ENCODE peak calls at places on chromosomes 2 and 18, in five cellular contexts. K is small intestine, I is Karpas-422, F is astrocyte of the spinal cord, A is PC-3. N is an unnamed sample.
A peak's percentile ranks its signal among the peaks of the same experiment; 100 is the strongest.

GRCh38 chr2:73004889-73005596 is 66.5 kb downstream of the SFXN5 start:
- DNase-seq in I (no peak), A (no peak), K (no peak), F (no peak), N (no peak)

GRCh38 chr2:26816893-26817292 is 31.0 kb downstream of the CENPA start:
- DNase-seq in F (no peak), I (no peak), K (peak; percentile 31), A (no peak), N (no peak)

GRCh38 chr2:7835693-7836680 is 845.9 kb upstream of the ID2 start:
- DNase-seq in A (no peak), F (peak; percentile 22), I (peak; percentile 95), K (peak; percentile 2), N (peak; percentile 87)

GRCh38 chr18:54119524-54120019 is 104.9 kb downstream of the MBD2 start:
- DNase-seq in K (peak; percentile 47), F (peak; percentile 72), A (peak; percentile 79), I (peak; percentile 88), N (peak; percentile 78)

GRCh38 chr2:232633413-232634318 is at the start of gene EFHD1:
- DNase-seq in F (peak; percentile 61), I (no peak), A (no peak), K (peak; percentile 37), N (peak; percentile 35)

GRCh38 chr2:11128258-11128951 is 26.9 kb upstream of the SLC66A3 start:
- DNase-seq in K (no peak), I (no peak), A (peak; percentile 81), F (peak; percentile 60), N (no peak)

GRCh38 chr2:165149439-165149838 is 54.4 kb downstream of the SCN3A start:
- DNase-seq in I (no peak), F (no peak), A (no peak), K (no peak), N (peak; percentile 88)

GRCh38 chr2:237629739-237630138 is 2.4 kb downstream of the LRRFIP1 start:
- DNase-seq in F (peak; percentile 37), A (peak; percentile 52), I (no peak), K (no peak), N (no peak)

GRCh38 chr2:120405769-120406119 is 59.8 kb downstream of the INHBB start:
- DNase-seq in A (no peak), I (no peak), F (no peak), K (no peak), N (no peak)
- H3K4me3 ChIP-seq in A (no peak overlapping the region), I (no peak overlapping the region), F (no peak overlapping the region), K (no peak overlapping the region), N (no peak overlapping the region)

GRCh38 chr2:9613291-9613690 is 17.5 kb downstream of the YWHAQ start:
- DNase-seq in I (no peak), F (peak; percentile 90), A (peak; percentile 43), K (no peak), N (no peak)
- H3K4me3 ChIP-seq in I (no peak overlapping the region), F (no peak overlapping the region), A (no peak overlapping the region), K (no peak overlapping the region), N (no peak overlapping the region)

GRCh38 chr18:72543362-72544055 is 633 bp downstream of the CBLN2 start:
- DNase-seq in A (no peak), I (no peak), F (no peak), K (no peak), N (no peak)
- H3K4me3 ChIP-seq in A (peak overlapping the region; percentile 66), I (no peak overlapping the region), F (peak overlapping the region; percentile 31), K (no peak overlapping the region), N (no peak overlapping the region)

DNA sequence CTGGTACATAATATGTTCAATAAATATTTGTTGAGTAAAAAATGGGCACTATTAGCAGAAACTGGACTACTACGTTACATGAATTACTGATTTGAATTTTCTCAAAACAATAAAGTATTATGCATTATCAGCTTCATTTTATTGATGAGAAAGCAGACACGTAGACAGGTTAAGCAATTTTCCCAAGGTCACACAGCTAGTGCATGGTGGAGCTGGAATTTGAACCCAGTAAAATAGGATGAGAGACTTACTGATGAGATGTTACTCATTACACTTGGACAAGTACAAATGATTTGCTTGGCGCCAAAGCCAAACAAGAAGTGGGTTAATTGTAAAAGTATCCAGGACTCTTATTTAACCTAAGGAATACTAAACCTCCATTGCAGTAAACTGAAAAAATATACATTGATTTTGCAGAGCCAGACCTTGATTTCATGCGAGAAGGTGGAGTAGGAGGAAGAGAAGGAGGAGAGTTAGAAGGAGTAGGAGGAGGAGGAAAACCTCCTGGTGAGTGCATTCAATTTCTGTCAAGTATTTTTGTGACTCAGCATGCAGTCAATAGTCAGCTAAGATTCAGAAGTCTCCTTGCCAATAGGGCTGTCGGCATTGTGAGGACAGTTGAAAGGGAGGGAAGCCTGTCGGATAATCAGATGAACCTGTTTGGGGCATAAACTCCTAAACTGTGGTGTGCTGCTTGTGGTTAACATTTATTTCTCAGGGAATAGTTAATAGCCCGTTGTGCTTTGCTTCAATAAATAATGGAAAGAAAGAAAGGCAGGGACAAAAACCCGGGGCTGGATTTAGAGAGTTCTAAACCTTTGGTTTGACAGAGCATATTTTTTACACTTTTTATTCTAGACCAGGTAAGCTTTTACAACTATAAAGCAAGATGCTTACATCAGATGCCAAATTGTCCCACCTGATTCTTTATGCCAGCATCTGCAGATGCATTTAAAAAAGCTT is 77.1 kb upstream of the TACR1 start:
- DNase-seq in A (peak; percentile 84), I (no peak), K (no peak), F (peak; percentile 66), N (no peak)
- H3K4me3 ChIP-seq in A (peak overlapping the region; percentile 20), I (no peak overlapping the region), K (no peak overlapping the region), F (peak overlapping the region; percentile 8), N (no peak overlapping the region)

DNA sequence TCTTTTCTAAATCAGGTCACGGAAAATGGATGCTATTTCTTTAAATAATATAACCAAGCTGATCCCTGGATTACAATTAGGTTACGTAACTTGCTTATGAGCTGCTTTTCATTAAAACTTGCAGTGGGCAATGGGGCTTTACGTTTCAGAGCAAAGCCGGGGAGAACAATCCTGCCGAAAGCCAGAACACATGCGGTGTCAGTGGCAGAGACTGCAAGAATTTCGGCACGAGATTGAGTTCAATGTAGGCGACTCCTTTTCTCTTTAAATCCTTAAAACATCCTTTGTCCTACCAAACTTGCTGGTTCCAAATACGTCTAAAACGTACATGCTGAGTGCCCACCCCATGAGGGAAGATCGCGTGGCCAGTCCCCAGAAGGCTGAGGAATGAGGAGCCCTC is 36.8 kb upstream of the NCOA1 start:
- DNase-seq in F (peak; percentile 58), A (no peak), K (no peak), I (no peak), N (no peak)
- H3K4me3 ChIP-seq in F (peak overlapping the region; percentile 32), A (no peak overlapping the region), K (no peak overlapping the region), I (no peak overlapping the region), N (no peak overlapping the region)

GRCh38 chr18:49813321-49814146 is at the start of gene ACAA2:
- DNase-seq in I (peak; percentile 92), A (peak; percentile 67), K (peak; percentile 88), F (peak; percentile 86), N (peak; percentile 89)

GRCh38 chr18:49814147-49814499 is 790 bp upstream of the ACAA2 start:
- DNase-seq in F (peak; percentile 62), K (peak; percentile 56), A (peak; percentile 16), I (no peak), N (no peak)

GRCh38 chr18:49813071-49813320 is 337 bp downstream of the ACAA2 start:
- DNase-seq in F (peak; percentile 54), K (peak; percentile 71), I (no peak), A (no peak), N (peak; percentile 66)

GRCh38 chr18:49812321-49813070 is 837 bp downstream of the ACAA2 start:
- DNase-seq in I (peak; percentile 49), K (peak; percentile 23), A (no peak), F (peak; percentile 48), N (no peak)

GRCh38 chr18:49811151-49811938 is 2.0 kb downstream of the ACAA2 start:
- DNase-seq in A (peak; percentile 7), K (peak; percentile 57), F (no peak), I (no peak), N (no peak)
- H3K4me3 ChIP-seq in A (no peak overlapping the region), K (no peak overlapping the region), F (no peak overlapping the region), I (peak overlapping the region; percentile 73), N (no peak overlapping the region)

GRCh38 chr18:60500960-60501359 is 128.4 kb upstream of the MC4R start:
- DNase-seq in F (no peak), K (no peak), I (no peak), A (peak; percentile 32), N (no peak)

GRCh38 chr18:60506682-60507081 is 134.1 kb upstream of the MC4R start:
- DNase-seq in F (no peak), I (no peak), A (no peak), K (no peak), N (no peak)

GRCh38 chr18:60499675-60500074 is 127.1 kb upstream of the MC4R start:
- DNase-seq in F (no peak), I (no peak), K (no peak), A (no peak), N (no peak)

GRCh38 chr18:60506190-60506589 is 133.6 kb upstream of the MC4R start:
- DNase-seq in F (no peak), K (no peak), A (peak; percentile 25), I (no peak), N (no peak)

DNA sequence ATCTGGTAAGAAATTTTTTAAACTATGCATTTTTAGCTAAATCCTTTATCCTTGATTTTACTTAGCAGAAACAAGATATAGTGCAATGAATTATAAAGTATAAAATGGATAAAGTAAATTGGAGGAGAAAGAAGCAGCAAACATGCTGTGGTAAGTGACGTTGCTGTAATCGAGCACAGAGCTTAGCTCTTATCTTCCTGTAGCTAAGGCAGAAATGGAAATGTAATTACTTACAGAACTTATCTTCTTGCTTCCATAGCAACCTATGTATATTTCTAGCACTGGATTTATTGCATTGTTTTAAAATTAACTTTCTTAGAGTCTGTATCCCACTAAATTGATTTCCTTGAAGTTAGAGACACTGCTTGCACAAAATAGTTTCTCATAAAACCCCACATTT is 130.6 kb upstream of the MC4R start:
- DNase-seq in A (no peak), I (no peak), F (no peak), K (no peak), N (no peak)
- H3K4me3 ChIP-seq in A (no peak overlapping the region), I (no peak overlapping the region), F (no peak overlapping the region), K (no peak overlapping the region), N (no peak overlapping the region)